ENCODE peak calls at places on chromosome 17, in ten cellular contexts. One of them, this sample, is unnamed.

GRCh38 chr17:55120651-55121050 is 144.1 kb upstream of the HLF start:
- DNase-seq in A549: no peak
- DNase-seq in PC-3: no peak
- DNase-seq in neural progenitor cell: no peak
- DNase-seq in dorsolateral prefrontal cortex: no peak
- DNase-seq in upper lobe of right lung: no peak
- DNase-seq in heart right ventricle: no peak
- DNase-seq in brain microvascular endothelial cell: no peak
- DNase-seq in uterus: no peak
- DNase-seq in fibroblast of the aortic adventitia: no peak
- DNase-seq in this sample: no peak

GRCh38 chr17:73396429-73397277 is 84.9 kb upstream of the CDC42EP4 start:
- DNase-seq in fibroblast of the aortic adventitia: no peak
- DNase-seq in uterus: no peak
- DNase-seq in brain microvascular endothelial cell: peak
- DNase-seq in A549: no peak
- DNase-seq in PC-3: no peak
- DNase-seq in heart right ventricle: no peak
- DNase-seq in neural progenitor cell: no peak
- DNase-seq in upper lobe of right lung: no peak
- DNase-seq in dorsolateral prefrontal cortex: no peak
- DNase-seq in this sample: peak

GRCh38 chr17:57211010-57211411 is 45.3 kb upstream of the MSI2 start:
- DNase-seq in PC-3: peak
- DNase-seq in fibroblast of the aortic adventitia: no peak
- DNase-seq in neural progenitor cell: no peak
- DNase-seq in brain microvascular endothelial cell: no peak
- DNase-seq in upper lobe of right lung: no peak
- DNase-seq in dorsolateral prefrontal cortex: no peak
- DNase-seq in uterus: no peak
- DNase-seq in A549: no peak
- DNase-seq in heart right ventricle: no peak
- DNase-seq in this sample: no peak

GRCh38 chr17:47902039-47902744 is 6.2 kb downstream of the SP2 start:
- DNase-seq in brain microvascular endothelial cell: no peak
- DNase-seq in upper lobe of right lung: no peak
- DNase-seq in dorsolateral prefrontal cortex: no peak
- DNase-seq in neural progenitor cell: peak
- DNase-seq in fibroblast of the aortic adventitia: no peak
- DNase-seq in uterus: no peak
- DNase-seq in PC-3: no peak
- DNase-seq in heart right ventricle: no peak
- DNase-seq in A549: no peak
- DNase-seq in this sample: no peak

GRCh38 chr17:20035501-20035900 is 26.3 kb downstream of the SPECC1 start:
- DNase-seq in neural progenitor cell: no peak
- DNase-seq in A549: no peak
- DNase-seq in PC-3: no peak
- DNase-seq in fibroblast of the aortic adventitia: no peak
- DNase-seq in upper lobe of right lung: no peak
- DNase-seq in uterus: no peak
- DNase-seq in heart right ventricle: no peak
- DNase-seq in dorsolateral prefrontal cortex: no peak
- DNase-seq in brain microvascular endothelial cell: no peak
- DNase-seq in this sample: no peak

GRCh38 chr17:45149037-45149668 is 878 bp downstream of the HEXIM1 start:
- DNase-seq in PC-3: peak
- DNase-seq in heart right ventricle: peak
- DNase-seq in uterus: peak
- DNase-seq in A549: peak
- DNase-seq in dorsolateral prefrontal cortex: peak
- DNase-seq in neural progenitor cell: peak
- DNase-seq in upper lobe of right lung: peak
- DNase-seq in brain microvascular endothelial cell: peak
- DNase-seq in fibroblast of the aortic adventitia: peak
- DNase-seq in this sample: peak

GRCh38 chr17:74601944-74602572 is 10.0 kb upstream of the CD300LD start:
- DNase-seq in fibroblast of the aortic adventitia: peak
- DNase-seq in brain microvascular endothelial cell: peak
- DNase-seq in upper lobe of right lung: no peak
- DNase-seq in neural progenitor cell: peak
- DNase-seq in dorsolateral prefrontal cortex: no peak
- DNase-seq in PC-3: peak
- DNase-seq in heart right ventricle: peak
- DNase-seq in uterus: no peak
- DNase-seq in A549: peak
- DNase-seq in this sample: no peak

GRCh38 chr17:61505846-61506627 is 53.8 kb downstream of the TBX4 start:
- DNase-seq in upper lobe of right lung: no peak
- DNase-seq in neural progenitor cell: no peak
- DNase-seq in uterus: no peak
- DNase-seq in dorsolateral prefrontal cortex: no peak
- DNase-seq in brain microvascular endothelial cell: no peak
- DNase-seq in heart right ventricle: no peak
- DNase-seq in A549: no peak
- DNase-seq in fibroblast of the aortic adventitia: no peak
- DNase-seq in PC-3: no peak
- DNase-seq in this sample: no peak

GRCh38 chr17:75646626-75646968 is 13.4 kb downstream of the SMIM5 start:
- DNase-seq in neural progenitor cell: no peak
- DNase-seq in brain microvascular endothelial cell: no peak
- DNase-seq in uterus: no peak
- DNase-seq in upper lobe of right lung: no peak
- DNase-seq in fibroblast of the aortic adventitia: no peak
- DNase-seq in dorsolateral prefrontal cortex: no peak
- DNase-seq in PC-3: no peak
- DNase-seq in heart right ventricle: no peak
- DNase-seq in A549: no peak
- DNase-seq in this sample: no peak

GRCh38 chr17:75645501-75645888 is 12.3 kb downstream of the SMIM5 start:
- DNase-seq in A549: peak
- DNase-seq in dorsolateral prefrontal cortex: no peak
- DNase-seq in upper lobe of right lung: peak
- DNase-seq in PC-3: peak
- DNase-seq in uterus: no peak
- DNase-seq in neural progenitor cell: no peak
- DNase-seq in fibroblast of the aortic adventitia: no peak
- DNase-seq in brain microvascular endothelial cell: peak
- DNase-seq in heart right ventricle: no peak
- DNase-seq in this sample: peak

GRCh38 chr17:75647921-75648320 is 14.7 kb downstream of the SMIM5 start:
- DNase-seq in neural progenitor cell: no peak
- DNase-seq in PC-3: no peak
- DNase-seq in dorsolateral prefrontal cortex: no peak
- DNase-seq in brain microvascular endothelial cell: no peak
- DNase-seq in uterus: no peak
- DNase-seq in A549: no peak
- DNase-seq in upper lobe of right lung: no peak
- DNase-seq in heart right ventricle: no peak
- DNase-seq in fibroblast of the aortic adventitia: no peak
- DNase-seq in this sample: no peak

GRCh38 chr17:75647061-75647460 is 13.8 kb downstream of the SMIM5 start:
- DNase-seq in A549: no peak
- DNase-seq in dorsolateral prefrontal cortex: no peak
- DNase-seq in uterus: no peak
- DNase-seq in PC-3: no peak
- DNase-seq in neural progenitor cell: no peak
- DNase-seq in upper lobe of right lung: peak
- DNase-seq in heart right ventricle: no peak
- DNase-seq in brain microvascular endothelial cell: no peak
- DNase-seq in fibroblast of the aortic adventitia: no peak
- DNase-seq in this sample: no peak

GRCh38 chr17:75645889-75646625 is 12.8 kb downstream of the SMIM5 start:
- DNase-seq in dorsolateral prefrontal cortex: peak
- DNase-seq in uterus: peak
- DNase-seq in upper lobe of right lung: peak
- DNase-seq in A549: peak
- DNase-seq in heart right ventricle: no peak
- DNase-seq in PC-3: peak
- DNase-seq in fibroblast of the aortic adventitia: no peak
- DNase-seq in brain microvascular endothelial cell: no peak
- DNase-seq in neural progenitor cell: no peak
- DNase-seq in this sample: peak
- H3K4me3 ChIP-seq in dorsolateral prefrontal cortex: no peak
- H3K4me3 ChIP-seq in uterus: no peak
- H3K4me3 ChIP-seq in upper lobe of right lung: no peak
- H3K4me3 ChIP-seq in A549: peak
- H3K4me3 ChIP-seq in heart right ventricle: no peak
- H3K4me3 ChIP-seq in PC-3: peak
- H3K4me3 ChIP-seq in fibroblast of the aortic adventitia: no peak
- H3K4me3 ChIP-seq in brain microvascular endothelial cell: no peak
- H3K4me3 ChIP-seq in neural progenitor cell: no peak
- H3K4me3 ChIP-seq in this sample: no peak

DNA sequence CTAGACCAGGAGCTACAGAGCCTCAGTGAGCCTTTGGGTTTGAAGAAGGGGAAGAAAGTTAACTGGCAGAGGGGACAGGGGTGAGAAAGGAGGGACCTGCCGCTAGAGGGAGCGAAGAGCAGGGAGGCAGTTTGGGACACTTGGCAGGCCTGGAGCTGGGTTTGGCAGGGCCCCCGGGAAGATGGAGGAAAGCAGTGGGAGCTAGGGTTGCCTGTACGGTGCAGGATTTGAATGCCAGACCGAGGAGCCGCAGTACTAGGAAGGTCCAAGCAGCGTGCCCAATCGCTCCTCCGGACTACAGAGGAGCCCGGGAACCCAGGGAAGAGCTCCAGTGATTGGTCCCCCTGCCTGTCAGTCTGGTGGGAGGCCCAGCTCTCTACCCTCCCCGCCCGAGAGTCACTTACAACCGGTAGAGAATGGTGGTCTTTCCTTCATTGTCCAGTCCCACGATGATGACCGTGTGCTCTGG is 1.3 kb downstream of the ARL5C start:
- DNase-seq in dorsolateral prefrontal cortex: peak
- DNase-seq in A549: peak
- DNase-seq in fibroblast of the aortic adventitia: peak
- DNase-seq in uterus: peak
- DNase-seq in neural progenitor cell: peak
- DNase-seq in upper lobe of right lung: peak
- DNase-seq in heart right ventricle: peak
- DNase-seq in PC-3: peak
- DNase-seq in brain microvascular endothelial cell: peak
- DNase-seq in this sample: peak
- H3K4me3 ChIP-seq in dorsolateral prefrontal cortex: peak
- H3K4me3 ChIP-seq in A549: peak
- H3K4me3 ChIP-seq in fibroblast of the aortic adventitia: peak
- H3K4me3 ChIP-seq in uterus: peak
- H3K4me3 ChIP-seq in neural progenitor cell: peak
- H3K4me3 ChIP-seq in upper lobe of right lung: peak
- H3K4me3 ChIP-seq in heart right ventricle: peak
- H3K4me3 ChIP-seq in PC-3: peak
- H3K4me3 ChIP-seq in brain microvascular endothelial cell: peak
- H3K4me3 ChIP-seq in this sample: peak

DNA sequence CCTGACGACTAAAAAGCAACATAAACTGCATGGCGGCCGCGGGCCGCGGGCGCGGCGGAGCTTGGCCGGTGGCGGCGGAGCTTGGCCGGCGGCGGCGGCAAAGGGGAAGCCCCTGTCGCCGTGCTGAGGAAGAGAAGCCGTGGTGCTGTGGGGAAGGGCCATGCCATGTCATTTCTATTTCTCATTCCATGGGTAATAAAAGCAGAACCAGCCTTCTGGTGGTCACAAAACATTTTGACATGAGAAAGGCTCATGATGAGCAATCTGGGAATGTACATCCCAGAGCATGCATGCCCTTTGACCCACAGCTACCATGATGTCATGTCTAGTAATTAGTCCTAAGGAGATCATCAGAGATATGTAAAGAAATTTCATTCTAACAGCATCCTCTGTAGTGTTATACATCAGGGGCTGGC is 23.9 kb upstream of the HEATR6 start:
- DNase-seq in uterus: no peak
- DNase-seq in PC-3: no peak
- DNase-seq in fibroblast of the aortic adventitia: peak
- DNase-seq in A549: peak
- DNase-seq in heart right ventricle: no peak
- DNase-seq in neural progenitor cell: no peak
- DNase-seq in dorsolateral prefrontal cortex: no peak
- DNase-seq in upper lobe of right lung: peak
- DNase-seq in brain microvascular endothelial cell: peak
- DNase-seq in this sample: peak
- H3K4me3 ChIP-seq in uterus: no peak
- H3K4me3 ChIP-seq in PC-3: no peak
- H3K4me3 ChIP-seq in fibroblast of the aortic adventitia: peak
- H3K4me3 ChIP-seq in A549: peak
- H3K4me3 ChIP-seq in heart right ventricle: peak
- H3K4me3 ChIP-seq in neural progenitor cell: no peak
- H3K4me3 ChIP-seq in dorsolateral prefrontal cortex: peak
- H3K4me3 ChIP-seq in upper lobe of right lung: peak
- H3K4me3 ChIP-seq in brain microvascular endothelial cell: peak
- H3K4me3 ChIP-seq in this sample: peak

GRCh38 chr17:1482686-1483445 is 9.6 kb downstream of the MYO1C start:
- DNase-seq in A549: no peak
- DNase-seq in neural progenitor cell: no peak
- DNase-seq in fibroblast of the aortic adventitia: no peak
- DNase-seq in uterus: no peak
- DNase-seq in upper lobe of right lung: no peak
- DNase-seq in heart right ventricle: peak
- DNase-seq in dorsolateral prefrontal cortex: no peak
- DNase-seq in brain microvascular endothelial cell: no peak
- DNase-seq in PC-3: no peak
- DNase-seq in this sample: no peak

GRCh38 chr17:1485311-1485747 is 7.2 kb downstream of the MYO1C start:
- DNase-seq in heart right ventricle: peak
- DNase-seq in neural progenitor cell: peak
- DNase-seq in PC-3: peak
- DNase-seq in brain microvascular endothelial cell: no peak
- DNase-seq in dorsolateral prefrontal cortex: no peak
- DNase-seq in A549: peak
- DNase-seq in fibroblast of the aortic adventitia: no peak
- DNase-seq in upper lobe of right lung: peak
- DNase-seq in uterus: peak
- DNase-seq in this sample: peak

GRCh38 chr17:1485748-1486376 is 6.6 kb downstream of the MYO1C start:
- DNase-seq in uterus: peak
- DNase-seq in heart right ventricle: peak
- DNase-seq in neural progenitor cell: peak
- DNase-seq in brain microvascular endothelial cell: peak
- DNase-seq in upper lobe of right lung: peak
- DNase-seq in A549: peak
- DNase-seq in PC-3: peak
- DNase-seq in fibroblast of the aortic adventitia: peak
- DNase-seq in dorsolateral prefrontal cortex: no peak
- DNase-seq in this sample: peak

GRCh38 chr17:1484586-1485310 is 7.7 kb downstream of the MYO1C start:
- DNase-seq in neural progenitor cell: peak
- DNase-seq in upper lobe of right lung: peak
- DNase-seq in heart right ventricle: peak
- DNase-seq in brain microvascular endothelial cell: no peak
- DNase-seq in uterus: peak
- DNase-seq in A549: peak
- DNase-seq in dorsolateral prefrontal cortex: no peak
- DNase-seq in PC-3: peak
- DNase-seq in fibroblast of the aortic adventitia: peak
- DNase-seq in this sample: peak

DNA sequence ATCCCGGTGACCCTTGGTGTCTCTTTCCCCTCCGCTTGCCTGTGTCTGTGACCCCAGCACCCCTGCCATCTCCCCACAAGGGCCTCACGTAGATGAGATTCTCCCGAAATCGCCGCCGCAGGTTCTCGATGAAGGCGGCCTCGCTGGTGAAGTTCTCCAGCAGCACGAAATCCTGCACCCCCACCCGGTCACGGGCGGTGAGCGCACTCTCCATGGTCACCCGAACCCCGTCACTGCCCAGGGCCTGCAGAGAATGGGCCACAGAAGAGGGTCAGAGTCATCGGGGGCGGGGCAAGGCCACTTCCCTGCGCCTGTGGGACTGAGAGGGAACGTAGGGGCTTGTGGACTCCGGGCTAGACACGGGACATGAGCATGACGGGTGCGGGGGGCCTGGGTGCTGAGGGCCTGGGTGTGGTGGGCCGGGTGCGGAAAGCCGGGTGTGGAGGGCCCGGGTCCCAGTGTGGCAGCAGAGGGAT is 8.4 kb downstream of the MYO1C start:
- DNase-seq in heart right ventricle: no peak
- DNase-seq in A549: no peak
- DNase-seq in neural progenitor cell: no peak
- DNase-seq in uterus: no peak
- DNase-seq in dorsolateral prefrontal cortex: no peak
- DNase-seq in fibroblast of the aortic adventitia: no peak
- DNase-seq in PC-3: no peak
- DNase-seq in upper lobe of right lung: no peak
- DNase-seq in brain microvascular endothelial cell: no peak
- DNase-seq in this sample: no peak
- H3K4me3 ChIP-seq in heart right ventricle: no peak
- H3K4me3 ChIP-seq in A549: no peak
- H3K4me3 ChIP-seq in neural progenitor cell: no peak
- H3K4me3 ChIP-seq in uterus: no peak
- H3K4me3 ChIP-seq in dorsolateral prefrontal cortex: no peak
- H3K4me3 ChIP-seq in fibroblast of the aortic adventitia: no peak
- H3K4me3 ChIP-seq in PC-3: no peak
- H3K4me3 ChIP-seq in upper lobe of right lung: peak
- H3K4me3 ChIP-seq in brain microvascular endothelial cell: no peak
- H3K4me3 ChIP-seq in this sample: peak

This sample was measured in lower lobe of right lung.